ENCODE peak calls at places on chromosomes 7 and 10, in seven cellular contexts. One of them, this sample, is unnamed.

GRCh38 chr10:95395947-95396449 is 105.2 kb upstream of the PDLIM1 start:
- DNase-seq in EL: no peak
- DNase-seq in EH: no peak
- DNase-seq in GM19239: no peak
- DNase-seq in aorta: peak
- DNase-seq in M059J: peak
- DNase-seq in stimulated activated CD4-positive, alpha-beta T cell treated with anti-CD3 and anti-CD28 coated beads, Interleukin-1b, Interleukin-23, amount 100 ng/mL, for 24 hours: no peak
- DNase-seq in this sample: no peak

GRCh38 chr7:13822678-13823077 is 166.8 kb downstream of the ETV1 start:
- DNase-seq in EL: no peak
- DNase-seq in EH: no peak
- DNase-seq in GM19239: no peak
- DNase-seq in aorta: no peak
- DNase-seq in M059J: peak
- DNase-seq in stimulated activated CD4-positive, alpha-beta T cell treated with anti-CD3 and anti-CD28 coated beads, Interleukin-1b, Interleukin-23, amount 100 ng/mL, for 24 hours: no peak
- DNase-seq in this sample: no peak

GRCh38 chr10:61285749-61286148 is 167.4 kb downstream of the TMEM26 start:
- DNase-seq in EL: no peak
- DNase-seq in EH: peak
- DNase-seq in GM19239: no peak
- DNase-seq in aorta: no peak
- DNase-seq in M059J: no peak
- DNase-seq in stimulated activated CD4-positive, alpha-beta T cell treated with anti-CD3 and anti-CD28 coated beads, Interleukin-1b, Interleukin-23, amount 100 ng/mL, for 24 hours: no peak
- DNase-seq in this sample: no peak

GRCh38 chr10:31756131-31757119 is 172.2 kb downstream of the ARHGAP12 start:
- DNase-seq in EL: no peak
- DNase-seq in EH: peak
- DNase-seq in GM19239: no peak
- DNase-seq in aorta: no peak
- DNase-seq in M059J: no peak
- DNase-seq in stimulated activated CD4-positive, alpha-beta T cell treated with anti-CD3 and anti-CD28 coated beads, Interleukin-1b, Interleukin-23, amount 100 ng/mL, for 24 hours: no peak
- DNase-seq in this sample: no peak

GRCh38 chr7:4675771-4676373 is 6.2 kb upstream of the FOXK1 start:
- DNase-seq in EL: no peak
- DNase-seq in EH: no peak
- DNase-seq in GM19239: no peak
- DNase-seq in aorta: no peak
- DNase-seq in M059J: no peak
- DNase-seq in stimulated activated CD4-positive, alpha-beta T cell treated with anti-CD3 and anti-CD28 coated beads, Interleukin-1b, Interleukin-23, amount 100 ng/mL, for 24 hours: no peak
- DNase-seq in this sample: no peak

GRCh38 chr10:100890696-100891271 is 22.0 kb upstream of the SLF2 start:
- DNase-seq in EL: peak
- DNase-seq in EH: peak
- DNase-seq in GM19239: no peak
- DNase-seq in aorta: no peak
- DNase-seq in M059J: peak
- DNase-seq in stimulated activated CD4-positive, alpha-beta T cell treated with anti-CD3 and anti-CD28 coated beads, Interleukin-1b, Interleukin-23, amount 100 ng/mL, for 24 hours: no peak
- DNase-seq in this sample: no peak

GRCh38 chr7:129266181-129266580 is 41.4 kb downstream of the AHCYL2 start:
- DNase-seq in EL: no peak
- DNase-seq in EH: no peak
- DNase-seq in GM19239: no peak
- DNase-seq in aorta: no peak
- DNase-seq in M059J: no peak
- DNase-seq in stimulated activated CD4-positive, alpha-beta T cell treated with anti-CD3 and anti-CD28 coated beads, Interleukin-1b, Interleukin-23, amount 100 ng/mL, for 24 hours: no peak
- DNase-seq in this sample: no peak

GRCh38 chr7:116354171-116354545 is 143.8 kb downstream of the TES start:
- DNase-seq in EL: no peak
- DNase-seq in EH: no peak
- DNase-seq in GM19239: no peak
- DNase-seq in aorta: no peak
- DNase-seq in M059J: peak
- DNase-seq in stimulated activated CD4-positive, alpha-beta T cell treated with anti-CD3 and anti-CD28 coated beads, Interleukin-1b, Interleukin-23, amount 100 ng/mL, for 24 hours: no peak
- DNase-seq in this sample: no peak

GRCh38 chr7:74043523-74043951 is 15.6 kb downstream of the ELN start:
- DNase-seq in EL: no peak
- DNase-seq in EH: peak
- DNase-seq in GM19239: no peak
- DNase-seq in aorta: no peak
- DNase-seq in M059J: no peak
- DNase-seq in stimulated activated CD4-positive, alpha-beta T cell treated with anti-CD3 and anti-CD28 coated beads, Interleukin-1b, Interleukin-23, amount 100 ng/mL, for 24 hours: no peak
- DNase-seq in this sample: no peak

GRCh38 chr10:70492786-70493659 is 14.5 kb downstream of the PALD1 start:
- DNase-seq in EL: peak
- DNase-seq in EH: peak
- DNase-seq in GM19239: no peak
- DNase-seq in aorta: no peak
- DNase-seq in M059J: peak
- DNase-seq in stimulated activated CD4-positive, alpha-beta T cell treated with anti-CD3 and anti-CD28 coated beads, Interleukin-1b, Interleukin-23, amount 100 ng/mL, for 24 hours: no peak
- DNase-seq in this sample: peak

GRCh38 chr7:101968720-101969466 is 151.5 kb downstream of the CUX1 start:
- DNase-seq in EL: no peak
- DNase-seq in EH: no peak
- DNase-seq in GM19239: no peak
- DNase-seq in aorta: no peak
- DNase-seq in M059J: no peak
- DNase-seq in stimulated activated CD4-positive, alpha-beta T cell treated with anti-CD3 and anti-CD28 coated beads, Interleukin-1b, Interleukin-23, amount 100 ng/mL, for 24 hours: no peak
- DNase-seq in this sample: no peak

GRCh38 chr10:70352401-70353097 is 29.9 kb downstream of the LRRC20 start:
- DNase-seq in EL: no peak
- DNase-seq in EH: no peak
- DNase-seq in GM19239: no peak
- DNase-seq in aorta: no peak
- DNase-seq in M059J: no peak
- DNase-seq in stimulated activated CD4-positive, alpha-beta T cell treated with anti-CD3 and anti-CD28 coated beads, Interleukin-1b, Interleukin-23, amount 100 ng/mL, for 24 hours: no peak
- DNase-seq in this sample: no peak

GRCh38 chr10:120456626-120457430 is at the start of gene PLPP4:
- DNase-seq in EL: peak
- DNase-seq in EH: peak
- DNase-seq in GM19239: no peak
- DNase-seq in aorta: no peak
- DNase-seq in M059J: peak
- DNase-seq in stimulated activated CD4-positive, alpha-beta T cell treated with anti-CD3 and anti-CD28 coated beads, Interleukin-1b, Interleukin-23, amount 100 ng/mL, for 24 hours: no peak
- DNase-seq in this sample: no peak

GRCh38 chr7:157309990-157310668 is 26.7 kb upstream of the DNAJB6 start:
- DNase-seq in EL: peak
- DNase-seq in EH: peak
- DNase-seq in GM19239: no peak
- DNase-seq in aorta: no peak
- DNase-seq in M059J: peak
- DNase-seq in stimulated activated CD4-positive, alpha-beta T cell treated with anti-CD3 and anti-CD28 coated beads, Interleukin-1b, Interleukin-23, amount 100 ng/mL, for 24 hours: no peak
- DNase-seq in this sample: no peak

GRCh38 chr7:73615886-73616285 is 8.4 kb downstream of the MLXIPL start:
- DNase-seq in EL: peak
- DNase-seq in EH: peak
- DNase-seq in GM19239: no peak
- DNase-seq in aorta: no peak
- DNase-seq in M059J: peak
- DNase-seq in stimulated activated CD4-positive, alpha-beta T cell treated with anti-CD3 and anti-CD28 coated beads, Interleukin-1b, Interleukin-23, amount 100 ng/mL, for 24 hours: no peak
- DNase-seq in this sample: no peak

GRCh38 chr7:17408245-17408903 is 109.9 kb downstream of the AHR start:
- DNase-seq in EL: peak
- DNase-seq in EH: peak
- DNase-seq in GM19239: no peak
- DNase-seq in aorta: no peak
- DNase-seq in M059J: peak
- DNase-seq in stimulated activated CD4-positive, alpha-beta T cell treated with anti-CD3 and anti-CD28 coated beads, Interleukin-1b, Interleukin-23, amount 100 ng/mL, for 24 hours: no peak
- DNase-seq in this sample: peak

GRCh38 chr10:107814865-107815487 is 650.5 kb upstream of the SORCS1 start:
- DNase-seq in EL: peak
- DNase-seq in EH: peak
- DNase-seq in GM19239: peak
- DNase-seq in aorta: no peak
- DNase-seq in M059J: peak
- DNase-seq in stimulated activated CD4-positive, alpha-beta T cell treated with anti-CD3 and anti-CD28 coated beads, Interleukin-1b, Interleukin-23, amount 100 ng/mL, for 24 hours: no peak
- DNase-seq in this sample: no peak

GRCh38 chr7:105377903-105378302 is 10.8 kb downstream of the SRPK2 start:
- DNase-seq in EL: no peak
- DNase-seq in EH: no peak
- DNase-seq in GM19239: no peak
- DNase-seq in aorta: no peak
- DNase-seq in M059J: no peak
- DNase-seq in stimulated activated CD4-positive, alpha-beta T cell treated with anti-CD3 and anti-CD28 coated beads, Interleukin-1b, Interleukin-23, amount 100 ng/mL, for 24 hours: no peak
- DNase-seq in this sample: no peak

GRCh38 chr10:44393051-44393630 is 8.2 kb upstream of the CXCL12 start:
- DNase-seq in EL: peak
- DNase-seq in EH: peak
- DNase-seq in GM19239: no peak
- DNase-seq in aorta: no peak
- DNase-seq in M059J: peak
- DNase-seq in stimulated activated CD4-positive, alpha-beta T cell treated with anti-CD3 and anti-CD28 coated beads, Interleukin-1b, Interleukin-23, amount 100 ng/mL, for 24 hours: no peak
- DNase-seq in this sample: no peak

GRCh38 chr7:27091125-27091524 is 4.7 kb downstream of the HOXA1 start:
- DNase-seq in EL: no peak
- DNase-seq in EH: no peak
- DNase-seq in GM19239: no peak
- DNase-seq in aorta: no peak
- DNase-seq in M059J: no peak
- DNase-seq in stimulated activated CD4-positive, alpha-beta T cell treated with anti-CD3 and anti-CD28 coated beads, Interleukin-1b, Interleukin-23, amount 100 ng/mL, for 24 hours: no peak
- DNase-seq in this sample: no peak

GRCh38 chr7:28609608-28610007 is 197.3 kb downstream of the CREB5 start:
- DNase-seq in EL: no peak
- DNase-seq in EH: no peak
- DNase-seq in GM19239: no peak
- DNase-seq in aorta: no peak
- DNase-seq in M059J: no peak
- DNase-seq in stimulated activated CD4-positive, alpha-beta T cell treated with anti-CD3 and anti-CD28 coated beads, Interleukin-1b, Interleukin-23, amount 100 ng/mL, for 24 hours: no peak
- DNase-seq in this sample: no peak

GRCh38 chr7:42143605-42144252 is 93.3 kb downstream of the GLI3 start:
- DNase-seq in EL: peak
- DNase-seq in EH: peak
- DNase-seq in GM19239: no peak
- DNase-seq in aorta: no peak
- DNase-seq in M059J: no peak
- DNase-seq in stimulated activated CD4-positive, alpha-beta T cell treated with anti-CD3 and anti-CD28 coated beads, Interleukin-1b, Interleukin-23, amount 100 ng/mL, for 24 hours: no peak
- DNase-seq in this sample: no peak

GRCh38 chr7:1225462-1226154 is 7.1 kb upstream of the UNCX start:
- DNase-seq in EL: no peak
- DNase-seq in EH: no peak
- DNase-seq in GM19239: no peak
- DNase-seq in aorta: peak
- DNase-seq in M059J: no peak
- DNase-seq in stimulated activated CD4-positive, alpha-beta T cell treated with anti-CD3 and anti-CD28 coated beads, Interleukin-1b, Interleukin-23, amount 100 ng/mL, for 24 hours: no peak
- DNase-seq in this sample: no peak